ENCODE peak calls at places on chromosomes 6 and 20, in five cellular contexts. N is heart left ventricle, Y is body of pancreas, B is cardiac muscle cell, R is upper lobe of right lung. W is an unnamed sample.

GRCh38 chr20:36604952-36605308 is 649 bp upstream of the RAB5IF start:
- DNase-seq in N (peak), Y (peak), B (no peak), R (peak), W (peak)

GRCh38 chr6:131000544-131000943 is 62.5 kb downstream of the EPB41L2 start:
- DNase-seq in N (no peak), Y (no peak), B (no peak), R (no peak), W (no peak)

GRCh38 chr6:72182337-72183246 is 296.2 kb downstream of the RIMS1 start:
- DNase-seq in N (no peak), Y (peak), B (peak), R (peak), W (no peak)

GRCh38 chr20:46367967-46368901 is 38.2 kb downstream of the ELMO2 start:
- DNase-seq in N (no peak), Y (peak), B (no peak), R (no peak), W (no peak)

GRCh38 chr6:69887026-69887425 is 20.7 kb downstream of the COL19A1 start:
- DNase-seq in N (no peak), Y (no peak), B (no peak), R (no peak), W (no peak)

GRCh38 chr6:139253656-139254055 is 38.1 kb downstream of the TXLNB start:
- DNase-seq in N (no peak), Y (no peak), B (no peak), R (no peak), W (no peak)

GRCh38 chr6:45486739-45487138 is 109.0 kb upstream of the SUPT3H start:
- DNase-seq in N (no peak), Y (no peak), B (no peak), R (no peak), W (no peak)

GRCh38 chr20:61608275-61609085 is 356.4 kb downstream of the CDH4 start:
- DNase-seq in N (peak), Y (no peak), B (peak), R (no peak), W (no peak)

GRCh38 chr20:14142964-14143627 is 147.8 kb downstream of the MACROD2 start:
- DNase-seq in N (no peak), Y (no peak), B (no peak), R (no peak), W (no peak)

GRCh38 chr6:101294676-101295075 is 98.8 kb upstream of the GRIK2 start:
- DNase-seq in N (no peak), Y (no peak), B (no peak), R (no peak), W (no peak)

GRCh38 chr6:160141001-160141726 is 19.5 kb downstream of the SLC22A1 start:
- DNase-seq in N (no peak), Y (no peak), B (no peak), R (no peak), W (no peak)

GRCh38 chr6:130421567-130421966 is 55.8 kb downstream of the TMEM200A start:
- DNase-seq in N (no peak), Y (no peak), B (no peak), R (no peak), W (no peak)

GRCh38 chr6:78599526-78599925 is 267.8 kb upstream of the IRAK1BP1 start:
- DNase-seq in N (no peak), Y (no peak), B (no peak), R (no peak), W (no peak)

GRCh38 chr6:2518029-2518428 is 232.7 kb downstream of the MYLK4 start:
- DNase-seq in N (no peak), Y (no peak), B (no peak), R (no peak), W (no peak)

GRCh38 chr6:29926081-29926794 is 16.1 kb upstream of the HLA-A start:
- DNase-seq in N (peak), Y (no peak), B (no peak), R (peak), W (no peak)

GRCh38 chr6:31203345-31203979 is 33.0 kb upstream of the POU5F1 start:
- DNase-seq in N (no peak), Y (peak), B (no peak), R (no peak), W (peak)

GRCh38 chr20:62820208-62820961 is 3.5 kb downstream of the COL9A3 start:
- DNase-seq in N (no peak), Y (no peak), B (no peak), R (no peak), W (no peak)

GRCh38 chr20:25324412-25324811 is 66.2 kb downstream of the ABHD12 start:
- DNase-seq in N (peak), Y (no peak), B (no peak), R (peak), W (no peak)

GRCh38 chr6:168247456-168248147 is 72.0 kb downstream of the DACT2 start:
- DNase-seq in N (no peak), Y (peak), B (no peak), R (peak), W (no peak)

GRCh38 chr20:36470482-36471062 is 70.7 kb upstream of the MYL9 start:
- DNase-seq in N (no peak), Y (no peak), B (no peak), R (no peak), W (no peak)

GRCh38 chr20:9276964-9277363 is 208.1 kb downstream of the PLCB4 start:
- DNase-seq in N (no peak), Y (no peak), B (no peak), R (no peak), W (no peak)

GRCh38 chr6:124961784-124962611 is at the start of gene RNF217:
- DNase-seq in N (peak), Y (peak), B (peak), R (peak), W (no peak)

GRCh38 chr6:124964764-124965105 is 2.5 kb downstream of the RNF217 start:
- DNase-seq in N (no peak), Y (no peak), B (no peak), R (no peak), W (no peak)

GRCh38 chr6:124962617-124963415 is 579 bp downstream of the RNF217 start:
- DNase-seq in N (peak), Y (peak), B (peak), R (peak), W (no peak)

GRCh38 chr6:124964084-124964763 is 2.0 kb downstream of the RNF217 start:
- DNase-seq in N (no peak), Y (peak), B (no peak), R (no peak), W (no peak)

DNA sequence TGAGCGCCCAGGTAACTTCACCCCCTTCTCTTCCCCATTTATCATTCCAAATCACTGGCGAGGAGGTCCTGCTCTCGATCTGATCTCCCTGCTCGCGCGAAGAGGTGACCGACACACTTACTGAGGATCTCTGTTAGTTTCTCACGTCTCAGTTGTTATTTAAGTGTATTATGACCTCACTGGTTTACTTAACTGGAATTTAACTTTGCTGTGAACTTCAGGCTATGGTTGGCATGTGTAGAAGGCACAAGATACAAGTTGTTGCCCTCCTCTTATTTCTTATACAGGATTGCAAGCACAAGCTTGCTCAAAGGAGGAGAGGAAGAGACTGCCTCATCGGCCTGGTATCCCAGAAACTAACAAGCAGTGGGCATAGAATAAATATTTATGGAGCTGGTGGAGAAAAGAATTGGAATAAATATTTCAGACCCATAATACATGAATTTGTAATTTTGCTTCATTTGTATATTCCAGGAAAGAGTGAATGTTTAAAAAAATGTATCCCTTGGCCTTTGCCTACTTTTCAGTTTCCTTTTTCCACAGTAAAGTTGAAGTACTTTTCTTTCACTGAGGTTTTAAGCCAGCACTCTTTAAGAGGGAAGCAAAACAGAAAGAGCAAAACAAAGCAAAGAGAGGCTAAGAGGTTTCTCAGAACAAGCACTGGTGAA is 1.3 kb downstream of the RNF217 start:
- DNase-seq in N (no peak), Y (no peak), B (peak), R (no peak), W (no peak)
- H3K4me3 ChIP-seq in N (peak), Y (peak), B (peak), R (peak), W (no peak)

GRCh38 chr6:166435574-166435973 is 52.8 kb upstream of the MPC1 start:
- DNase-seq in N (peak), Y (no peak), B (no peak), R (no peak), W (no peak)
- TF ChIP-seq CTCF in N (peak), Y (no peak), B (no peak), R (no peak), W (no peak)

DNA sequence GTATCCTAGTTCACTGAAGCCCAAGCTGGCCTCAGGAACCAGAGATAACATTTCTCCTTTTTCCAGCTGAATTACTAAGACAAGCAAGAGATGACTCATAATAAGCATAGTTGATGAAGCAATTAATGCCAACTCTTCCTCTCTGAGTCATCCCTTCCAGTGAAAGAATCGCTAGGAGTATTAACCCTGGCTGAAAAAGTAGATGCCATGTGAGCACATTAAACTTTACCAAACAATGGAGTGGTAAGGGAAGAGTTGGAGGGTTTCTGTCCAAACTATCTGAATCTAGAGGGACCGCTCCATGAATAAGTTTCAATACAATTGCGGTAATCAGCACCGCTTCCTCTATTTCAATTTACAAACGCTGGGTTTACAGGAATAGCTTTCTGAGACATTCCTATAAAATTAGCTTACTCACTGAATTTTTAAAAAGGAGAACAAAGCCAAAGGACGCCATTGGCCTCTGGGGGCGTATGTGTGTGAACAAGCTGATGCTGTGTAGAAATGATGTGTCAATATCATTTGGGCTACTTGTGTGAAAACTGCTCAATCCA is 48.3 kb downstream of the ATXN1 start:
- DNase-seq in N (peak), Y (no peak), B (no peak), R (peak), W (no peak)
- H3K4me3 ChIP-seq in N (peak), Y (no peak), B (no peak), R (peak), W (no peak)

GRCh38 chr6:15247750-15248450 is 2.0 kb downstream of the JARID2 start:
- DNase-seq in N (peak), Y (peak), B (peak), R (peak), W (no peak)
- TF ChIP-seq CTCF in N (peak), Y (peak), B (peak), R (peak), W (peak)

DNA sequence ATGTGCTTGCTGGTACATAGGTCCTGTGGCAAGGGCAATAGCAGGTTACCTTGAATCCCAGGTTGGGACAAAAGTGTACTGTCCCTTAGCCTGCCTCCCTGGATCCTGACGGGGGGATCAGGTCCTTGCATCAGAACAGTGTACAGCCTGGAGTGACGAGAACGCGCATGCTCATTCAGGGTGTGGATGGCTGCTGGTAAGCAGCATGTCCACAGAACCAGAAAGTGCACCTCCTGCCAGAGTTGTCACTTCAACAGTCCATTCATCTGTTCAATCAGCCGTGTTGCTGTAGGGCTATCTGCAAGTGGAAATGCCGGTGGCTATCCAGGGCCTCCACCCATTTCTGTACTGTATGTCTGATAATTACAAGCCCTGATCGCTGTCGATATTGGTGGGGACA is 236.3 kb upstream of the SOX4 start:
- DNase-seq in N (no peak), Y (no peak), B (no peak), R (no peak), W (no peak)
- H3K4me3 ChIP-seq in N (no peak), Y (no peak), B (no peak), R (no peak), W (no peak)

DNA sequence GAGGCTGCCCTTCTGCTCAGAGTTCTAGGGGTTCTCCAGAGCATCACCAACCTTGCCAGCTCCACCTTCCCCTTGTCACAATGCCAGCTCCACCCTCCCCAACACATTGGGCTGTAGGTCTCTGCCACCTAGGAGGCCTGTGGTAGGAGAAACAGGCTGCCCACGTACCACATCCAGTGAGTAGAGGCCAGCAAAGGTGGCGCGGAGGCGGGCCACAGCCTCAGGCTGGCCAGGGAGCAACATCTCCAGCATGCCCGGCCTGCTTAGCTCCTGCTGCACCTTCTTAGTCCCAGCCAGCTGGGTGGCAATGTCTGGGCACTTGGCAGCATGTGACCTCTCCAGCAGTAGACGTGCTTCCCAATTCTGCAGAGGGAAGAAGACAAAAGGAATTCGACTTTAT is 23.8 kb downstream of the GSS start:
- DNase-seq in N (no peak), Y (no peak), B (no peak), R (no peak), W (no peak)
- TF ChIP-seq CTCF in N (no peak), Y (no peak), B (no peak), R (no peak), W (no peak)

W was measured in GM12864.